ENCODE peak calls at places on chromosomes 2 and 18, in four cellular contexts. One of them, this sample, is unnamed.

GRCh38 chr2:66684289-66684688 is 249.4 kb downstream of the MEIS1 start:
- DNase-seq in RKO: no peak
- DNase-seq in C1 segment of cervical spinal cord: no peak
- DNase-seq in NT2/D1: no peak
- DNase-seq in this sample: no peak

GRCh38 chr2:198315791-198316190 is 511.4 kb downstream of the PLCL1 start:
- DNase-seq in NT2/D1: no peak
- DNase-seq in C1 segment of cervical spinal cord: no peak
- DNase-seq in RKO: no peak
- DNase-seq in this sample: no peak

GRCh38 chr2:173191601-173192000 is 116.0 kb downstream of the MAP3K20 start:
- DNase-seq in C1 segment of cervical spinal cord: no peak
- DNase-seq in RKO: no peak
- DNase-seq in NT2/D1: peak
- DNase-seq in this sample: no peak

GRCh38 chr2:188293601-188294482 is 2.2 kb downstream of the GULP1 start:
- DNase-seq in NT2/D1: no peak
- DNase-seq in RKO: peak
- DNase-seq in C1 segment of cervical spinal cord: peak
- DNase-seq in this sample: no peak

GRCh38 chr2:6968319-6969100 is 51.3 kb downstream of the RNF144A start:
- DNase-seq in NT2/D1: no peak
- DNase-seq in RKO: no peak
- DNase-seq in C1 segment of cervical spinal cord: no peak
- DNase-seq in this sample: no peak

GRCh38 chr18:26489191-26489590 is 59.2 kb downstream of the KCTD1 start:
- DNase-seq in RKO: no peak
- DNase-seq in C1 segment of cervical spinal cord: no peak
- DNase-seq in NT2/D1: no peak
- DNase-seq in this sample: no peak

GRCh38 chr18:37266290-37266689 is 299.3 kb downstream of the CELF4 start:
- DNase-seq in C1 segment of cervical spinal cord: no peak
- DNase-seq in NT2/D1: no peak
- DNase-seq in RKO: no peak
- DNase-seq in this sample: no peak

GRCh38 chr2:241071677-241072111 is 30.4 kb downstream of the MTERF4 start:
- DNase-seq in RKO: no peak
- DNase-seq in NT2/D1: no peak
- DNase-seq in C1 segment of cervical spinal cord: no peak
- DNase-seq in this sample: no peak

GRCh38 chr2:133241231-133241575 is 327.1 kb downstream of the NCKAP5 start:
- DNase-seq in NT2/D1: no peak
- DNase-seq in RKO: no peak
- DNase-seq in C1 segment of cervical spinal cord: no peak
- DNase-seq in this sample: no peak

GRCh38 chr2:210517169-210517693 is 39.2 kb upstream of the CPS1 start:
- DNase-seq in RKO: no peak
- DNase-seq in C1 segment of cervical spinal cord: no peak
- DNase-seq in NT2/D1: no peak
- DNase-seq in this sample: no peak

This sample was measured in naive thymus-derived CD4-positive, alpha-beta T cell.